ENCODE peak calls at places on chromosome 1, in seven cellular contexts. One of them, this sample, is unnamed.

GRCh38 chr1:183040600-183040999 is 17.4 kb downstream of the LAMC1 start:
- DNase-seq in substantia nigra: no peak
- DNase-seq in lower lobe of right lung: no peak
- DNase-seq in SK-N-SH: peak; percentile 29
- DNase-seq in cardiac muscle cell: no peak
- DNase-seq in right atrium auricular region: no peak
- DNase-seq in esophagus muscularis mucosa: no peak
- DNase-seq in this sample: no peak

GRCh38 chr1:229116114-229116513 is 154.8 kb upstream of the RAB4A start:
- DNase-seq in right atrium auricular region: no peak
- DNase-seq in esophagus muscularis mucosa: no peak
- DNase-seq in substantia nigra: no peak
- DNase-seq in lower lobe of right lung: no peak
- DNase-seq in SK-N-SH: no peak
- DNase-seq in cardiac muscle cell: peak; percentile 67
- DNase-seq in this sample: no peak

GRCh38 chr1:43872280-43872679 is 61.3 kb upstream of the ARTN start:
- DNase-seq in lower lobe of right lung: no peak
- DNase-seq in cardiac muscle cell: no peak
- DNase-seq in SK-N-SH: no peak
- DNase-seq in right atrium auricular region: no peak
- DNase-seq in esophagus muscularis mucosa: no peak
- DNase-seq in substantia nigra: no peak
- DNase-seq in this sample: no peak

GRCh38 chr1:89657886-89658285 is 25.0 kb downstream of the LRRC8C start:
- DNase-seq in SK-N-SH: no peak
- DNase-seq in esophagus muscularis mucosa: no peak
- DNase-seq in lower lobe of right lung: no peak
- DNase-seq in substantia nigra: no peak
- DNase-seq in cardiac muscle cell: no peak
- DNase-seq in right atrium auricular region: no peak
- DNase-seq in this sample: no peak

GRCh38 chr1:6727535-6727934 is 25.9 kb upstream of the DNAJC11 start:
- DNase-seq in cardiac muscle cell: peak; percentile 74
- DNase-seq in SK-N-SH: peak; percentile 73
- DNase-seq in esophagus muscularis mucosa: no peak
- DNase-seq in substantia nigra: peak; percentile 23
- DNase-seq in lower lobe of right lung: peak; percentile 56
- DNase-seq in right atrium auricular region: no peak
- DNase-seq in this sample: no peak

GRCh38 chr1:187264995-187265602 is 436.4 kb downstream of the PLA2G4A start:
- DNase-seq in esophagus muscularis mucosa: no peak
- DNase-seq in lower lobe of right lung: no peak
- DNase-seq in SK-N-SH: peak; percentile 32
- DNase-seq in cardiac muscle cell: peak; percentile 72
- DNase-seq in substantia nigra: peak; percentile 5
- DNase-seq in right atrium auricular region: no peak
- DNase-seq in this sample: no peak

GRCh38 chr1:206001476-206001888 is 1.7 kb downstream of the RAB7B start:
- DNase-seq in lower lobe of right lung: no peak
- DNase-seq in right atrium auricular region: peak; percentile 75
- DNase-seq in substantia nigra: no peak
- DNase-seq in esophagus muscularis mucosa: no peak
- DNase-seq in SK-N-SH: no peak
- DNase-seq in cardiac muscle cell: peak; percentile 94
- DNase-seq in this sample: peak; percentile 18

GRCh38 chr1:167430849-167431242 is 87.5 kb downstream of the CD247 start:
- DNase-seq in lower lobe of right lung: no peak
- DNase-seq in right atrium auricular region: no peak
- DNase-seq in SK-N-SH: no peak
- DNase-seq in cardiac muscle cell: no peak
- DNase-seq in substantia nigra: no peak
- DNase-seq in esophagus muscularis mucosa: no peak
- DNase-seq in this sample: no peak

GRCh38 chr1:244730153-244730933 is 77.4 kb downstream of the DESI2 start:
- DNase-seq in lower lobe of right lung: peak; percentile 57
- DNase-seq in substantia nigra: no peak
- DNase-seq in cardiac muscle cell: peak; percentile 73
- DNase-seq in SK-N-SH: peak; percentile 79
- DNase-seq in right atrium auricular region: no peak
- DNase-seq in esophagus muscularis mucosa: no peak
- DNase-seq in this sample: peak; percentile 27

GRCh38 chr1:101653482-101653946 is 343.2 kb downstream of the OLFM3 start:
- DNase-seq in lower lobe of right lung: no peak
- DNase-seq in SK-N-SH: no peak
- DNase-seq in esophagus muscularis mucosa: no peak
- DNase-seq in right atrium auricular region: no peak
- DNase-seq in cardiac muscle cell: peak; percentile 20
- DNase-seq in substantia nigra: no peak
- DNase-seq in this sample: no peak

GRCh38 chr1:61227857-61228557 is 145.6 kb downstream of the NFIA start:
- DNase-seq in substantia nigra: no peak
- DNase-seq in lower lobe of right lung: no peak
- DNase-seq in SK-N-SH: peak; percentile 27
- DNase-seq in esophagus muscularis mucosa: no peak
- DNase-seq in cardiac muscle cell: no peak
- DNase-seq in right atrium auricular region: no peak
- DNase-seq in this sample: no peak

GRCh38 chr1:56715161-56715560 is 70.0 kb downstream of the PRKAA2 start:
- DNase-seq in lower lobe of right lung: no peak
- DNase-seq in cardiac muscle cell: no peak
- DNase-seq in substantia nigra: no peak
- DNase-seq in esophagus muscularis mucosa: no peak
- DNase-seq in SK-N-SH: no peak
- DNase-seq in right atrium auricular region: no peak
- DNase-seq in this sample: no peak

GRCh38 chr1:184399192-184399847 is 12.5 kb downstream of the C1orf21 start:
- DNase-seq in esophagus muscularis mucosa: no peak
- DNase-seq in lower lobe of right lung: no peak
- DNase-seq in right atrium auricular region: no peak
- DNase-seq in SK-N-SH: no peak
- DNase-seq in substantia nigra: no peak
- DNase-seq in cardiac muscle cell: peak; percentile 38
- DNase-seq in this sample: no peak

GRCh38 chr1:184396081-184396480 is 9.3 kb downstream of the C1orf21 start:
- DNase-seq in cardiac muscle cell: no peak
- DNase-seq in SK-N-SH: no peak
- DNase-seq in lower lobe of right lung: no peak
- DNase-seq in right atrium auricular region: no peak
- DNase-seq in substantia nigra: no peak
- DNase-seq in esophagus muscularis mucosa: no peak
- DNase-seq in this sample: no peak

GRCh38 chr1:184393924-184394323 is 7.1 kb downstream of the C1orf21 start:
- DNase-seq in substantia nigra: no peak
- DNase-seq in lower lobe of right lung: no peak
- DNase-seq in cardiac muscle cell: peak; percentile 30
- DNase-seq in esophagus muscularis mucosa: no peak
- DNase-seq in SK-N-SH: no peak
- DNase-seq in right atrium auricular region: no peak
- DNase-seq in this sample: no peak

GRCh38 chr1:184392779-184393522 is 6.1 kb downstream of the C1orf21 start:
- DNase-seq in lower lobe of right lung: no peak
- DNase-seq in esophagus muscularis mucosa: no peak
- DNase-seq in substantia nigra: no peak
- DNase-seq in SK-N-SH: no peak
- DNase-seq in cardiac muscle cell: no peak
- DNase-seq in right atrium auricular region: no peak
- DNase-seq in this sample: no peak

GRCh38 chr1:184395370-184395769 is 8.5 kb downstream of the C1orf21 start:
- DNase-seq in right atrium auricular region: no peak
- DNase-seq in SK-N-SH: peak; percentile 31
- DNase-seq in esophagus muscularis mucosa: no peak
- DNase-seq in substantia nigra: no peak
- DNase-seq in cardiac muscle cell: no peak
- DNase-seq in lower lobe of right lung: no peak
- DNase-seq in this sample: no peak
- H3K27ac ChIP-seq in right atrium auricular region: no peak overlapping the region
- H3K27ac ChIP-seq in SK-N-SH: no peak overlapping the region
- H3K27ac ChIP-seq in esophagus muscularis mucosa: no peak overlapping the region
- H3K27ac ChIP-seq in substantia nigra: no peak overlapping the region
- H3K27ac ChIP-seq in cardiac muscle cell: no peak overlapping the region
- H3K27ac ChIP-seq in lower lobe of right lung: no peak overlapping the region
- H3K27ac ChIP-seq in this sample: no peak overlapping the region

GRCh38 chr1:46599044-46599970 is 4.8 kb downstream of the MKNK1 start:
- DNase-seq in lower lobe of right lung: no peak
- DNase-seq in SK-N-SH: no peak
- DNase-seq in esophagus muscularis mucosa: no peak
- DNase-seq in cardiac muscle cell: no peak
- DNase-seq in right atrium auricular region: no peak
- DNase-seq in substantia nigra: no peak
- DNase-seq in this sample: no peak
- H3K27ac ChIP-seq in lower lobe of right lung: no peak overlapping the region
- H3K27ac ChIP-seq in SK-N-SH: no peak overlapping the region
- H3K27ac ChIP-seq in esophagus muscularis mucosa: no peak overlapping the region
- H3K27ac ChIP-seq in cardiac muscle cell: no peak overlapping the region
- H3K27ac ChIP-seq in right atrium auricular region: no peak overlapping the region
- H3K27ac ChIP-seq in substantia nigra: no peak overlapping the region
- H3K27ac ChIP-seq in this sample: no peak overlapping the region

GRCh38 chr1:119870917-119871486 is 25.3 kb downstream of the ADAM30 start:
- DNase-seq in SK-N-SH: peak; percentile 70
- DNase-seq in esophagus muscularis mucosa: no peak
- DNase-seq in cardiac muscle cell: peak; percentile 86
- DNase-seq in lower lobe of right lung: peak; percentile 80
- DNase-seq in right atrium auricular region: peak; percentile 83
- DNase-seq in substantia nigra: peak; percentile 71
- DNase-seq in this sample: peak; percentile 32
- H3K27ac ChIP-seq in SK-N-SH: no peak overlapping the region
- H3K27ac ChIP-seq in esophagus muscularis mucosa: no peak overlapping the region
- H3K27ac ChIP-seq in cardiac muscle cell: no peak overlapping the region
- H3K27ac ChIP-seq in lower lobe of right lung: no peak overlapping the region
- H3K27ac ChIP-seq in right atrium auricular region: no peak overlapping the region
- H3K27ac ChIP-seq in substantia nigra: no peak overlapping the region
- H3K27ac ChIP-seq in this sample: no peak overlapping the region

GRCh38 chr1:55244476-55245109 is 29.4 kb upstream of the USP24 start:
- DNase-seq in esophagus muscularis mucosa: no peak
- DNase-seq in lower lobe of right lung: no peak
- DNase-seq in substantia nigra: no peak
- DNase-seq in right atrium auricular region: no peak
- DNase-seq in SK-N-SH: no peak
- DNase-seq in cardiac muscle cell: peak; percentile 49
- DNase-seq in this sample: no peak

GRCh38 chr1:55246331-55246730 is 31.2 kb upstream of the USP24 start:
- DNase-seq in lower lobe of right lung: no peak
- DNase-seq in SK-N-SH: no peak
- DNase-seq in substantia nigra: no peak
- DNase-seq in cardiac muscle cell: no peak
- DNase-seq in right atrium auricular region: no peak
- DNase-seq in esophagus muscularis mucosa: no peak
- DNase-seq in this sample: no peak

GRCh38 chr1:55245781-55246180 is 30.6 kb upstream of the USP24 start:
- DNase-seq in SK-N-SH: no peak
- DNase-seq in right atrium auricular region: no peak
- DNase-seq in lower lobe of right lung: no peak
- DNase-seq in cardiac muscle cell: no peak
- DNase-seq in substantia nigra: no peak
- DNase-seq in esophagus muscularis mucosa: no peak
- DNase-seq in this sample: no peak

GRCh38 chr1:55246896-55247295 is 31.7 kb upstream of the USP24 start:
- DNase-seq in lower lobe of right lung: no peak
- DNase-seq in substantia nigra: no peak
- DNase-seq in right atrium auricular region: no peak
- DNase-seq in SK-N-SH: no peak
- DNase-seq in cardiac muscle cell: no peak
- DNase-seq in esophagus muscularis mucosa: no peak
- DNase-seq in this sample: no peak

DNA sequence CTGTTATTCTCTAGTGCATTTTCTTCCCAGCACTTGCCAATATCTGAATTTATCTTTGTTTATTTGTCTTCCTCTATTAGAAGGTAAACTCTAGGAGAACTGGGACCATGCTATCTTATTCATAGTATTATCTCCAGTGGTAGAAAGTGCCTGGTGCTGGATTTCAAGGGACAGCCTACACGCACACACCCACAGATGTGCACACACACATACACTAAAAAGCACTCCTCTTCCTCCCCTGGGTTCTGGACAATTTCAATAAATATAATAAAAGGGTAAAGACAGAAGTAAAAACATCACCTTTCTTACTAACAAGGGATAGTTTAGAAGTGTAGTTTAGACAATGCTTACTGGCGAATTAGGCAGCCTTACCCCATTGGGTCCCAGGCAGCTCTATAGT is 28.5 kb upstream of the USP24 start:
- DNase-seq in cardiac muscle cell: no peak
- DNase-seq in esophagus muscularis mucosa: no peak
- DNase-seq in SK-N-SH: no peak
- DNase-seq in lower lobe of right lung: no peak
- DNase-seq in substantia nigra: no peak
- DNase-seq in right atrium auricular region: no peak
- DNase-seq in this sample: no peak
- H3K27ac ChIP-seq in cardiac muscle cell: no peak overlapping the region
- H3K27ac ChIP-seq in esophagus muscularis mucosa: no peak overlapping the region
- H3K27ac ChIP-seq in SK-N-SH: no peak overlapping the region
- H3K27ac ChIP-seq in lower lobe of right lung: no peak overlapping the region
- H3K27ac ChIP-seq in substantia nigra: no peak overlapping the region
- H3K27ac ChIP-seq in right atrium auricular region: no peak overlapping the region
- H3K27ac ChIP-seq in this sample: no peak overlapping the region

This sample was measured in caudate nucleus.